ENCODE peak calls at places on chromosomes 1 and 21, in seven cellular contexts. One of them, this sample, is unnamed.

GRCh38 chr1:34898220-34898820 is 31.1 kb downstream of the DLGAP3 start:
- DNase-seq in HFF-Myc: no peak
- DNase-seq in ACHN: peak
- DNase-seq in M059J: no peak
- DNase-seq in activated naive CD8-positive, alpha-beta T cell treated with anti-CD3 and anti-CD28 coated beads, Interleukin-2, amount 50 U/mL, for 16 hours: no peak
- DNase-seq in skeletal muscle cell: no peak
- DNase-seq in kidney epithelial cell: no peak
- DNase-seq in this sample: no peak

GRCh38 chr21:34889287-34889536 is 159.9 kb downstream of the RUNX1 start:
- DNase-seq in HFF-Myc: no peak
- DNase-seq in ACHN: peak
- DNase-seq in M059J: peak
- DNase-seq in activated naive CD8-positive, alpha-beta T cell treated with anti-CD3 and anti-CD28 coated beads, Interleukin-2, amount 50 U/mL, for 16 hours: peak
- DNase-seq in skeletal muscle cell: no peak
- DNase-seq in kidney epithelial cell: no peak
- DNase-seq in this sample: no peak

GRCh38 chr1:182789138-182790076 is at the start of gene NPL:
- DNase-seq in HFF-Myc: peak
- DNase-seq in ACHN: peak
- DNase-seq in M059J: peak
- DNase-seq in activated naive CD8-positive, alpha-beta T cell treated with anti-CD3 and anti-CD28 coated beads, Interleukin-2, amount 50 U/mL, for 16 hours: peak
- DNase-seq in skeletal muscle cell: peak
- DNase-seq in kidney epithelial cell: no peak
- DNase-seq in this sample: no peak

GRCh38 chr21:36847189-36847588 is 119.3 kb downstream of the HLCS start:
- DNase-seq in HFF-Myc: peak
- DNase-seq in ACHN: peak
- DNase-seq in M059J: peak
- DNase-seq in activated naive CD8-positive, alpha-beta T cell treated with anti-CD3 and anti-CD28 coated beads, Interleukin-2, amount 50 U/mL, for 16 hours: no peak
- DNase-seq in skeletal muscle cell: peak
- DNase-seq in kidney epithelial cell: peak
- DNase-seq in this sample: peak

GRCh38 chr1:65825736-65826135 is 33.0 kb downstream of the PDE4B start:
- DNase-seq in HFF-Myc: no peak
- DNase-seq in ACHN: no peak
- DNase-seq in M059J: peak
- DNase-seq in activated naive CD8-positive, alpha-beta T cell treated with anti-CD3 and anti-CD28 coated beads, Interleukin-2, amount 50 U/mL, for 16 hours: no peak
- DNase-seq in skeletal muscle cell: peak
- DNase-seq in kidney epithelial cell: no peak
- DNase-seq in this sample: peak

GRCh38 chr21:43613755-43614638 is 45.3 kb downstream of the HSF2BP start:
- DNase-seq in HFF-Myc: no peak
- DNase-seq in ACHN: no peak
- DNase-seq in M059J: peak
- DNase-seq in activated naive CD8-positive, alpha-beta T cell treated with anti-CD3 and anti-CD28 coated beads, Interleukin-2, amount 50 U/mL, for 16 hours: no peak
- DNase-seq in skeletal muscle cell: no peak
- DNase-seq in kidney epithelial cell: no peak
- DNase-seq in this sample: no peak

GRCh38 chr1:31745071-31745897 is 18.9 kb downstream of the ADGRB2 start:
- DNase-seq in HFF-Myc: no peak
- DNase-seq in ACHN: peak
- DNase-seq in M059J: peak
- DNase-seq in activated naive CD8-positive, alpha-beta T cell treated with anti-CD3 and anti-CD28 coated beads, Interleukin-2, amount 50 U/mL, for 16 hours: no peak
- DNase-seq in skeletal muscle cell: no peak
- DNase-seq in kidney epithelial cell: no peak
- DNase-seq in this sample: no peak

GRCh38 chr1:38114231-38114630 is 67.6 kb upstream of the POU3F1 start:
- DNase-seq in HFF-Myc: no peak
- DNase-seq in ACHN: no peak
- DNase-seq in M059J: peak
- DNase-seq in activated naive CD8-positive, alpha-beta T cell treated with anti-CD3 and anti-CD28 coated beads, Interleukin-2, amount 50 U/mL, for 16 hours: no peak
- DNase-seq in skeletal muscle cell: no peak
- DNase-seq in kidney epithelial cell: no peak
- DNase-seq in this sample: no peak

GRCh38 chr1:209168204-209168603 is 415.3 kb upstream of the CAMK1G start:
- DNase-seq in HFF-Myc: no peak
- DNase-seq in ACHN: peak
- DNase-seq in M059J: peak
- DNase-seq in activated naive CD8-positive, alpha-beta T cell treated with anti-CD3 and anti-CD28 coated beads, Interleukin-2, amount 50 U/mL, for 16 hours: no peak
- DNase-seq in skeletal muscle cell: no peak
- DNase-seq in kidney epithelial cell: no peak
- DNase-seq in this sample: no peak

GRCh38 chr1:28323720-28324119 is 5.1 kb upstream of the MED18 start:
- DNase-seq in HFF-Myc: no peak
- DNase-seq in ACHN: no peak
- DNase-seq in M059J: no peak
- DNase-seq in activated naive CD8-positive, alpha-beta T cell treated with anti-CD3 and anti-CD28 coated beads, Interleukin-2, amount 50 U/mL, for 16 hours: no peak
- DNase-seq in skeletal muscle cell: no peak
- DNase-seq in kidney epithelial cell: no peak
- DNase-seq in this sample: no peak

GRCh38 chr1:160354388-160354985 is 11.3 kb downstream of the NCSTN start:
- DNase-seq in HFF-Myc: no peak
- DNase-seq in ACHN: peak
- DNase-seq in M059J: peak
- DNase-seq in activated naive CD8-positive, alpha-beta T cell treated with anti-CD3 and anti-CD28 coated beads, Interleukin-2, amount 50 U/mL, for 16 hours: no peak
- DNase-seq in skeletal muscle cell: no peak
- DNase-seq in kidney epithelial cell: no peak
- DNase-seq in this sample: no peak